ENCODE peak calls at places on chromosome 22, in four cellular contexts. R is H1, I is K562, J is HepG2. A is an unnamed sample.

GRCh38 chr22:29901354-29901753 is 18.4 kb downstream of the MTMR3 start:
- DNase-seq in I (no peak), J (no peak), R (no peak), A (no peak)

GRCh38 chr22:32880061-32880460 is 78.6 kb downstream of the TIMP3 start:
- DNase-seq in J (no peak), R (no peak), I (no peak), A (no peak)

GRCh38 chr22:26086359-26086758 is 82.9 kb upstream of the SEZ6L start:
- DNase-seq in J (no peak), I (no peak), R (no peak), A (no peak)

GRCh38 chr22:35995772-35996171 is 32.9 kb downstream of the RBFOX2 start:
- DNase-seq in R (no peak), I (no peak), J (no peak), A (no peak)

GRCh38 chr22:25148149-25148691 is 51.4 kb upstream of the CRYBB3 start:
- DNase-seq in I (peak; percentile 13), R (no peak), J (no peak), A (no peak)

GRCh38 chr22:39361495-39361894 is 11.7 kb downstream of the SYNGR1 start:
- DNase-seq in I (no peak), J (no peak), R (no peak), A (no peak)

GRCh38 chr22:35330258-35330861 is 30.7 kb downstream of the TOM1 start:
- DNase-seq in J (no peak), R (no peak), I (no peak), A (no peak)

GRCh38 chr22:32617271-32617670 is 142.7 kb downstream of the FBXO7 start:
- DNase-seq in I (no peak), R (no peak), J (no peak), A (no peak)

GRCh38 chr22:27207907-27208306 is 550.5 kb downstream of the MIAT start:
- DNase-seq in R (no peak), J (no peak), I (no peak), A (no peak)

GRCh38 chr22:25514436-25514835 is 50.0 kb upstream of the GRK3 start:
- DNase-seq in R (no peak), I (no peak), J (no peak), A (no peak)

GRCh38 chr22:24134090-24134846 is 47.0 kb upstream of the SUSD2 start:
- DNase-seq in J (no peak), I (no peak), R (no peak), A (no peak)

GRCh38 chr22:46537221-46537945 is at the start of gene CELSR1:
- DNase-seq in I (no peak), R (no peak), J (no peak), A (peak; percentile 58)

GRCh38 chr22:36398602-36399472 is 11.1 kb upstream of the MYH9 start:
- DNase-seq in R (no peak), J (peak; percentile 51), I (no peak), A (no peak)

GRCh38 chr22:46372686-46373085 is 37.2 kb downstream of the TRMU start:
- DNase-seq in R (no peak), I (no peak), J (no peak), A (no peak)

GRCh38 chr22:21444701-21445436 is 22.3 kb upstream of the TMEM191C start:
- DNase-seq in I (no peak), R (no peak), J (no peak), A (peak; percentile 8)

GRCh38 chr22:34427841-34428240 is 507.6 kb upstream of the LARGE1 start:
- DNase-seq in I (no peak), J (no peak), R (no peak), A (no peak)

GRCh38 chr22:24683671-24684070 is 80.7 kb downstream of the GGT1 start:
- DNase-seq in I (no peak), R (no peak), J (no peak), A (no peak)

DNA sequence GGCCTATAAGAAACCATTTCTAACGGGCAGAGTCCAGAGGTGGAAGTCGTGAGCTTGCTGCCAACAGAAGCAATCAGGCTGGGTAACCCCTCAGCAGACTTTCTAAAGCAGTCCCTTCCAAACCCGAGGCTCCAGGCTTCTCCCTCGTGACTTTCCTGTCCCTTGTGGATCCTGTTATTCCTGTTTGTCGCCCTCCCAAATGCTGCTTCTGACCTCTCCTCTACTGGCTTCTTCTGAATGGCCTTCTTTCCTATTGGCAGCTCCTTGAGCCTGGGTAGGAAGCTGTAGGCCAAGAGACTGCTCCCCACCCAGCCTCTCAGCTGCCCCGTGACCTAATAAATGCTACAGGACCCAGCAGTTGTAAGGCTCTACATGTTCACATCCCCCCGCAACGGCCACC is 35.0 kb downstream of the MAFF start:
- DNase-seq in I (no peak), R (no peak), J (no peak), A (no peak)
- TF ChIP-seq ATF2 in I (no peak), R (no peak), J (no peak), A (no peak)

DNA sequence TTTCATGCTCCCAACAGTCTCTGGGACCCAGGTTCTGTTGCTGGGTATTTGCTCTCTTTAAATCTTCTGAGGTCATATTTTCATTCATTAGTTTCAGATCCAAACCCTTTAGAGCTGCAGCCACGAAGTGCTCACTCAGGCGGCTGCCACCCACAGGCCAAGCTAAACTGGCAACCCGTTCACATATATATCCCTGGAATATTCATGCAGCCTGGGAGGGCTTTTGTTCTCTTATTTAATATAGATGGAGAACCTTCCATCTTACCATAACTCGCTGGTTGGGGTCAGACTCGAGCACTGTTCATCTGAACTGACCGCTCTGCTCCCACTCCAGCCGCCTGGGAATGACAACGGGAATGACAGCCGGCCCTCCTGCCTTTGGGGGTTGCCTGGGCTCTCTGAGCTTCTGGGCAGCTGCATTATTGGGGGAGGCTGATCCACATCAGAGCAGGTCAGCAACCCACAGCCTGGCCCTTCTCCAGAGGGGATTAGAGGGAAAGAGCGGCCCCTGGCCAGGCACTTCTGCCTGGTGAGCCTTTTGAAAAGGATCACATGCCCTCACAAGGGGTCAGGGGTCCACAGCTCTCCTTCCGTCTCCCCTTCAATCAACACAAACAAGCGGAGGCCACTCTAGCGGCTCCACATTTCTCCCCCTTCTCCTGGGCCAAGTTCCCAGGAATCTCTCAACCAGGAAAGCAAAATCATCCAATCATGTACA is 11.9 kb downstream of the TMEM184B start:
- DNase-seq in R (no peak), I (no peak), J (peak; percentile 61), A (no peak)
- TF ChIP-seq JUN in R (no peak), I (no peak), J (no peak), A (no peak)

GRCh38 chr22:49783036-49783746 is 44.5 kb downstream of the BRD1 start:
- DNase-seq in R (no peak), I (no peak), J (no peak), A (no peak)
- TF ChIP-seq ATF2 in R (no peak), I (no peak), J (no peak), A (no peak)

GRCh38 chr22:17234144-17234623 is 14.9 kb upstream of the ADA2 start:
- DNase-seq in R (peak; percentile 93), J (no peak), I (no peak), A (peak; percentile 93)
- TF ChIP-seq JUN in R (no peak), J (no peak), I (no peak), A (no peak)

GRCh38 chr22:41603873-41604332 is 14.3 kb upstream of the PMM1 start:
- DNase-seq in I (peak; percentile 87), R (no peak), J (no peak), A (no peak)

GRCh38 chr22:41597635-41597953 is 8.0 kb upstream of the PMM1 start:
- DNase-seq in R (no peak), J (no peak), I (no peak), A (no peak)

GRCh38 chr22:41598891-41599635 is 9.4 kb upstream of the PMM1 start:
- DNase-seq in R (no peak), I (no peak), J (no peak), A (no peak)

GRCh38 chr22:41598081-41598480 is 8.4 kb upstream of the PMM1 start:
- DNase-seq in R (no peak), J (no peak), I (no peak), A (no peak)

GRCh38 chr22:41600976-41601375 is 11.3 kb upstream of the PMM1 start:
- DNase-seq in I (no peak), J (no peak), R (no peak), A (no peak)
- TF ChIP-seq ATF2 in I (no peak), J (no peak), R (no peak), A (no peak)

DNA sequence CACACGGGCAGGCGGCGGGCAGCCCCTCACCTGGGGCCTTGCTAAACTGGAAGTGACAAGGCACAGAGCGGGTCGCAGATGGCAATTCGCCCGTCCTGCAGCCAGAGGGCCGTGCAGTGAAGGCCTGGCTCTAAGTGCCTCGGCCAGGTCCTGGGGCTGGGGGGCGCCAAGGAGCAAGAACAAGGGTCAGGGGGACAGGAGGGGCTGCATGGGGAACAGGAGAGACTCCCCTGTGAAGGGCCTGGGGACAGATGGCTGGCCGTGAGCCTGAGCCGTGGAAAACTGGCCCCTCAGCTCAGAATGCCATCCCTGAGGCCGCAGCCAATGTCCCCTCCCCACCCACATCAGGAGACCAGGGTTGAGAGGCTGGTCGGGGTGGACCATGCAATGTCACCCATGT is 60.0 kb downstream of the RTL6 start:
- DNase-seq in J (no peak), I (no peak), R (no peak), A (peak; percentile 58)
- TF ChIP-seq JUN in J (no peak), I (no peak), R (no peak), A (no peak)